ENCODE peak calls at places on chromosome 21, in seven cellular contexts. V is thyroid gland, E is heart left ventricle, P is AG09309, H is fibroblast of lung, W is pancreas, R is SK-N-SH. K is an unnamed sample.

GRCh38 chr21:45767071-45768006 is 123.8 kb downstream of the PCBP3 start:
- DNase-seq in V (no peak), P (peak; percentile 3), W (no peak), R (peak; percentile 77), H (peak; percentile 54), E (no peak), K (peak; percentile 49)

GRCh38 chr21:26115346-26115745 is 55.2 kb downstream of the APP start:
- DNase-seq in R (peak; percentile 30), H (no peak), V (no peak), E (no peak), P (no peak), W (no peak), K (no peak)

GRCh38 chr21:36125513-36126121 is 9.3 kb upstream of the CBR3 start:
- DNase-seq in P (no peak), H (peak; percentile 60), W (peak; percentile 67), R (peak; percentile 60), E (no peak), V (peak; percentile 77), K (peak; percentile 60)

GRCh38 chr21:27043377-27043776 is 76.5 kb upstream of the ADAMTS5 start:
- DNase-seq in W (no peak), E (no peak), P (no peak), R (no peak), V (no peak), H (no peak), K (no peak)

GRCh38 chr21:32456497-32456918 is 44.0 kb downstream of the EVA1C start:
- DNase-seq in H (peak; percentile 77), R (no peak), E (no peak), W (no peak), V (no peak), P (no peak), K (no peak)

GRCh38 chr21:37793660-37794059 is 122.6 kb downstream of the KCNJ6 start:
- DNase-seq in R (no peak), H (peak; percentile 48), V (no peak), P (no peak), W (no peak), E (no peak), K (no peak)

GRCh38 chr21:18495553-18495952 is 92.0 kb upstream of the TMPRSS15 start:
- DNase-seq in E (no peak), R (no peak), P (no peak), H (no peak), V (no peak), W (no peak), K (no peak)

GRCh38 chr21:20641251-20641650 is 357.0 kb upstream of the NCAM2 start:
- DNase-seq in R (no peak), P (no peak), W (no peak), H (no peak), V (no peak), E (no peak), K (peak; percentile 13)

GRCh38 chr21:28605138-28605537 is 387.5 kb downstream of the LTN1 start:
- DNase-seq in P (no peak), W (no peak), H (no peak), V (no peak), E (no peak), R (no peak), K (no peak)

GRCh38 chr21:46116189-46116845 is 18.4 kb downstream of the COL6A2 start:
- DNase-seq in E (peak; percentile 4), W (peak; percentile 41), H (no peak), P (no peak), R (peak; percentile 20), V (peak; percentile 0), K (peak; percentile 57)

GRCh38 chr21:35559881-35560280 is 500.4 kb downstream of the SETD4 start:
- DNase-seq in R (no peak), V (no peak), P (no peak), W (no peak), E (no peak), H (peak; percentile 65), K (no peak)

GRCh38 chr21:26844258-26845065 is 747 bp downstream of the ADAMTS1 start:
- DNase-seq in E (peak; percentile 76), V (peak; percentile 67), R (peak; percentile 73), W (peak; percentile 81), H (peak; percentile 56), P (no peak), K (peak; percentile 72)

GRCh38 chr21:25512095-25513086 is 94.9 kb downstream of the MRPL39 start:
- DNase-seq in E (no peak), H (no peak), W (no peak), R (no peak), V (no peak), P (no peak), K (no peak)

GRCh38 chr21:28485301-28486022 is 507.2 kb downstream of the LTN1 start:
- DNase-seq in E (no peak), W (no peak), P (peak; percentile 68), V (no peak), R (no peak), H (peak; percentile 83), K (no peak)

GRCh38 chr21:14530574-14530973 is 15.5 kb downstream of the SAMSN1 start:
- DNase-seq in H (no peak), V (no peak), W (no peak), R (no peak), E (no peak), P (no peak), K (no peak)

GRCh38 chr21:14528815-14529214 is 17.3 kb downstream of the SAMSN1 start:
- DNase-seq in P (no peak), V (no peak), R (no peak), E (no peak), W (no peak), H (no peak), K (no peak)

GRCh38 chr21:14526199-14526598 is 19.9 kb downstream of the SAMSN1 start:
- DNase-seq in R (no peak), W (no peak), E (no peak), P (no peak), V (no peak), H (no peak), K (no peak)

GRCh38 chr21:14527690-14528652 is 18.1 kb downstream of the SAMSN1 start:
- DNase-seq in W (no peak), E (no peak), R (no peak), H (no peak), P (no peak), V (no peak), K (no peak)

DNA sequence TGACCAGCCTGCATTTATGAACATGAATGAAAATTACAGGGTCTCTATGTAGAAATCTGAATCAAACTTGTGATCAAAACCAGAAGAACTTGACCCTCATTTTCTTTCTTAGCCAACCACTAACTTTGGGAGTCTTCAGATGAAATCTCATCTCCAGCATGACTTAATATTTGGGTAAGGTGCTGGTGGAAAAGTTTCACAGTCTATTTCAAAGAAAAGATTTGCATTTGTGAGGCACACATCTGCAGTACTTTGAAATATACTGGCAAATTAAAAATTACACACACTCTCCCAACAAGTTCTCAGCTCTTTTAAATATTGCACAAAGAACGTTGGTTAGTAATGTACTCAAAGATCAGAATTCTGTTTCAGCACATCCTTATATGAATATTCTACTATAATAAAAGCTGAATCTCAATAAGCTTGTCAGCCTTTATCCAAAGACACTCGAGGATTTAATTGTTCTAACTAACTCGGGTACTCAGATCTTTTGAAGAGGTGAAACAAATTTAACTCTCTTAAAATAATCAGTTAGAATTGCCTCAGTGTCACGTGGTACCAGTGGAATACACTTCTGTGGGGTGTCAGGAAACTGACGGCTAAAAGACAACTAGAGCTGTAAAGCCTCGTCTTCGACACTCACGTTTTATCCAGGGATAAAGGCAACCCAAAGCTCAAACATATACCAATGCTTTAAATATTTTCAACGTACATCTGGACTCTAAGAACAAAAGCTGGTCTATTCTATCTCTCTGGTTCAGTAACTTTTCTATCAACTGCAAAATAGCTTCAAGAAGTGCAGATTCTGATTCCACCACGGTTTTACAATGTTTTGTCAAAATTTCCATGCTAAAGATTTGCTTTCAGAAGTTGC is 19.1 kb downstream of the SAMSN1 start:
- DNase-seq in W (no peak), H (no peak), P (no peak), V (no peak), E (no peak), R (no peak), K (no peak)
- H3K4me3 ChIP-seq in W (no peak overlapping the region), H (no peak overlapping the region), P (no peak overlapping the region), V (no peak overlapping the region), E (peak overlapping the region; percentile 1), R (no peak overlapping the region), K (no peak overlapping the region)

GRCh38 chr21:41137889-41138288 is 30.1 kb upstream of the BACE2 start:
- DNase-seq in P (no peak), W (no peak), E (no peak), R (no peak), H (no peak), V (no peak), K (no peak)

GRCh38 chr21:41138711-41139110 is 29.2 kb upstream of the BACE2 start:
- DNase-seq in W (no peak), E (no peak), P (no peak), H (no peak), V (no peak), R (no peak), K (no peak)

GRCh38 chr21:41135715-41136114 is 32.2 kb upstream of the BACE2 start:
- DNase-seq in E (no peak), R (no peak), V (no peak), P (no peak), H (no peak), W (no peak), K (no peak)

GRCh38 chr21:41136286-41136685 is 31.7 kb upstream of the BACE2 start:
- DNase-seq in V (no peak), R (no peak), P (no peak), H (no peak), E (no peak), W (no peak), K (no peak)

DNA sequence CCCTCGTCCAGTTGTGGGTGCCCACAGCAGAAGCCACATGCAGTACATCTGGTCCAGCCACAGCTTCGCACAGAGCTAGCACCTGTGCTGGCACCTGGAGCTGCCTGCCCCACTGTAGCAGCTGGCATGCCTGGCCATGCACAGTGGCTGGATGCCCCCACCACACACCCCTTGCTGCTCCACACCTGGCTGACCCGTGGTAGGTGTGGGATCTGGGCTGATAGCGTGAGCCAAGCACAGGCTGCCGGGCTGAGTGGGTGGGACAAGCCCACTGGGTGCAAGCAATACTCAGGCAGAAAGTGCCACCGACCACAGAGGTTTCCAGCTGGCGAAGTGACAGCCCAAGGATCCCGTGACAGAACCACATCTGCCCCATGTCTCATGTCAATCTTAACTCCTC is 30.6 kb upstream of the BACE2 start:
- DNase-seq in H (no peak), E (no peak), P (no peak), R (no peak), V (no peak), W (no peak), K (no peak)
- H3K4me3 ChIP-seq in H (no peak overlapping the region), E (no peak overlapping the region), P (no peak overlapping the region), R (no peak overlapping the region), V (no peak overlapping the region), W (no peak overlapping the region), K (no peak overlapping the region)

GRCh38 chr21:15401331-15401730 is 328.5 kb upstream of the USP25 start:
- DNase-seq in P (no peak), R (no peak), W (no peak), E (no peak), V (no peak), H (no peak), K (no peak)
- H3K4me3 ChIP-seq in P (no peak overlapping the region), R (no peak overlapping the region), W (no peak overlapping the region), E (no peak overlapping the region), V (no peak overlapping the region), H (no peak overlapping the region), K (no peak overlapping the region)

GRCh38 chr21:33880626-33881025 is 35.0 kb downstream of the ATP5PO start:
- DNase-seq in P (no peak), H (no peak), W (no peak), V (no peak), E (no peak), R (no peak), K (peak; percentile 22)
- H3K4me3 ChIP-seq in P (no peak overlapping the region), H (no peak overlapping the region), W (no peak overlapping the region), V (no peak overlapping the region), E (no peak overlapping the region), R (no peak overlapping the region), K (no peak overlapping the region)